ENCODE peak calls at places on chromosomes 16 and 17, in nine cellular contexts. M is amniotic stem cell; J is C1 segment of cervical spinal cord; C is stimulated activated CD8-positive, alpha-beta memory T cell treated with anti-CD3 and anti-CD28 coated beads, Interleukin-12 subunit alpha, Interleukin-12 subunit beta, amount 100 ng/mL, for 4 hours; W is NT2/D1; Y is EH; H is pancreas; V is AG10803; X is EL. Q is an unnamed sample.

GRCh38 chr17:40070895-40071719 is 8.3 kb downstream of the THRA start:
- DNase-seq in H (peak), M (no peak), V (no peak), X (no peak), J (peak), Y (no peak), C (no peak), W (no peak), Q (no peak)

GRCh38 chr17:4215882-4216411 is 47.8 kb downstream of the ANKFY1 start:
- DNase-seq in J (no peak), C (no peak), V (no peak), H (no peak), Y (no peak), M (no peak), X (no peak), W (no peak), Q (no peak)

GRCh38 chr17:28328325-28328724 is 6.9 kb downstream of the IFT20 start:
- DNase-seq in M (no peak), W (no peak), J (no peak), C (no peak), X (peak), V (no peak), Y (peak), H (no peak), Q (no peak)

GRCh38 chr16:3348547-3349167 is 7.0 kb upstream of the OR2C1 start:
- DNase-seq in C (no peak), H (no peak), J (no peak), X (no peak), Y (no peak), V (no peak), M (no peak), W (no peak), Q (no peak)

GRCh38 chr17:38844261-38844757 is 9.2 kb downstream of the RPL23 start:
- DNase-seq in M (no peak), H (no peak), C (no peak), Y (no peak), X (no peak), W (no peak), V (peak), J (no peak), Q (no peak)

GRCh38 chr17:10729334-10730193 is at the start of gene TMEM220:
- DNase-seq in Y (peak), V (peak), J (peak), H (peak), X (peak), C (peak), M (peak), W (peak), Q (no peak)

GRCh38 chr16:48133455-48134226 is 22.2 kb downstream of the ABCC12 start:
- DNase-seq in V (no peak), M (no peak), X (no peak), H (no peak), C (no peak), Y (no peak), W (no peak), J (no peak), Q (no peak)

GRCh38 chr17:61394630-61395408 is 4.8 kb upstream of the TBX2 start:
- DNase-seq in J (no peak), X (no peak), C (no peak), W (no peak), V (no peak), H (no peak), M (no peak), Y (no peak), Q (no peak)

GRCh38 chr17:37410357-37410756 is 3.7 kb downstream of the TADA2A start:
- DNase-seq in H (no peak), V (no peak), W (no peak), Y (no peak), X (no peak), C (no peak), M (no peak), J (no peak), Q (no peak)

GRCh38 chr17:10698116-10698818 is 873 bp downstream of the ADPRM start:
- DNase-seq in W (no peak), C (no peak), H (no peak), J (no peak), Y (peak), M (no peak), V (peak), X (peak), Q (no peak)

GRCh38 chr17:13306310-13306962 is 288.6 kb upstream of the ELAC2 start:
- DNase-seq in Y (peak), W (peak), M (no peak), H (no peak), C (no peak), X (peak), J (no peak), V (peak), Q (peak)

GRCh38 chr17:61475726-61476125 is 23.5 kb downstream of the TBX4 start:
- DNase-seq in C (no peak), J (no peak), H (no peak), Y (peak), W (no peak), V (peak), X (peak), M (no peak), Q (no peak)

GRCh38 chr17:2485543-2485942 is 26.1 kb downstream of the METTL16 start:
- DNase-seq in H (no peak), W (no peak), X (no peak), V (peak), C (no peak), Y (peak), M (no peak), J (no peak), Q (no peak)

GRCh38 chr16:89887243-89887642 is 13.9 kb downstream of the TCF25 start:
- DNase-seq in J (no peak), H (no peak), M (no peak), Y (no peak), V (no peak), W (no peak), X (no peak), C (no peak), Q (no peak)

GRCh38 chr16:5206331-5206990 is 108.9 kb upstream of the EEF2KMT start:
- DNase-seq in V (no peak), C (no peak), X (no peak), M (no peak), W (no peak), J (no peak), H (no peak), Y (no peak), Q (no peak)

GRCh38 chr17:37541880-37542675 is 52.4 kb downstream of the DUSP14 start:
- DNase-seq in M (no peak), X (peak), Y (peak), H (no peak), C (no peak), V (peak), W (peak), J (no peak), Q (no peak)

GRCh38 chr16:81376880-81377279 is 62.1 kb downstream of the GAN start:
- DNase-seq in C (no peak), Y (no peak), J (no peak), X (no peak), W (no peak), V (no peak), H (no peak), M (no peak), Q (no peak)

GRCh38 chr17:38704645-38705522 is at the start of gene MLLT6:
- DNase-seq in H (peak), C (peak), V (peak), Y (peak), X (peak), J (peak), W (no peak), M (peak), Q (no peak)

GRCh38 chr16:59604331-59604730 is 870.2 kb upstream of the GOT2 start:
- DNase-seq in V (peak), J (no peak), X (peak), Y (peak), W (no peak), C (no peak), H (no peak), M (no peak), Q (no peak)

GRCh38 chr17:17816240-17816814 is 20.5 kb downstream of the SREBF1 start:
- DNase-seq in X (no peak), V (no peak), M (no peak), J (peak), W (no peak), H (peak), Y (no peak), C (no peak), Q (no peak)

Q was measured in HFF-Myc.